ENCODE peak calls at places on chromosomes 1 and 21, in ten cellular contexts. K is esophagus squamous epithelium; H is CD4-positive, alpha-beta memory T cell; G is fibroblast of lung; C is left ventricle myocardium inferior; D is lung; B is GM23338; T is A549; R is PC-3; O is left lung. S is an unnamed sample.
A peak's percentile ranks its signal among the peaks of the same experiment; 100 is the strongest.

GRCh38 chr1:111948209-111949131 is 41.0 kb downstream of the KCND3 start:
- DNase-seq in K (no peak), H (no peak), G (peak; percentile 34), C (peak; percentile 67), D (no peak), B (no peak), T (no peak), R (peak; percentile 46), O (peak; percentile 63), S (peak; percentile 67)

GRCh38 chr1:245986404-245987221 is 520.5 kb downstream of the SMYD3 start:
- DNase-seq in K (no peak), H (no peak), G (peak; percentile 89), C (no peak), D (no peak), B (no peak), T (peak; percentile 9), R (peak; percentile 78), O (no peak), S (no peak)

GRCh38 chr1:19043579-19044443 is 87.3 kb upstream of the IFFO2 start:
- DNase-seq in K (no peak), H (no peak), G (no peak), C (no peak), D (no peak), B (no peak), T (no peak), R (no peak), O (peak; percentile 19), S (no peak)

GRCh38 chr1:50418600-50419109 is 4.6 kb downstream of the DMRTA2 start:
- DNase-seq in K (no peak), H (no peak), G (no peak), C (no peak), D (no peak), B (peak; percentile 67), T (no peak), R (no peak), O (no peak), S (peak; percentile 22)

GRCh38 chr1:5879421-5879820 is 112.8 kb downstream of the NPHP4 start:
- DNase-seq in K (no peak), H (no peak), G (no peak), C (no peak), D (no peak), B (no peak), T (no peak), R (no peak), O (no peak), S (no peak)

GRCh38 chr1:56797079-56797685 is 22.0 kb downstream of the FYB2 start:
- DNase-seq in K (no peak), H (no peak), G (no peak), C (peak; percentile 42), D (no peak), B (no peak), T (no peak), R (peak; percentile 19), O (no peak), S (no peak)

GRCh38 chr1:115838805-115839705 is 1.9 kb downstream of the NHLH2 start:
- DNase-seq in K (no peak), H (no peak), G (peak; percentile 14), C (no peak), D (no peak), B (peak; percentile 85), T (no peak), R (no peak), O (no peak), S (peak; percentile 21)

GRCh38 chr1:153776352-153776751 is 1.1 kb downstream of the SLC27A3 start:
- DNase-seq in K (no peak), H (no peak), G (no peak), C (no peak), D (no peak), B (no peak), T (no peak), R (no peak), O (no peak), S (peak; percentile 32)

GRCh38 chr1:30814292-30814691 is 56.7 kb upstream of the LAPTM5 start:
- DNase-seq in K (no peak), H (no peak), G (no peak), C (no peak), D (no peak), B (no peak), T (no peak), R (no peak), O (no peak), S (no peak)

GRCh38 chr1:30810416-30811105 is 53.0 kb upstream of the LAPTM5 start:
- DNase-seq in K (no peak), H (no peak), G (no peak), C (no peak), D (no peak), B (no peak), T (no peak), R (no peak), O (no peak), S (no peak)

GRCh38 chr1:30809514-30810263 is 52.1 kb upstream of the LAPTM5 start:
- DNase-seq in K (no peak), H (no peak), G (peak; percentile 87), C (no peak), D (no peak), B (no peak), T (no peak), R (peak; percentile 56), O (no peak), S (no peak)

GRCh38 chr1:30811187-30811586 is 53.6 kb upstream of the LAPTM5 start:
- DNase-seq in K (no peak), H (no peak), G (no peak), C (no peak), D (no peak), B (no peak), T (no peak), R (no peak), O (no peak), S (no peak)

GRCh38 chr1:30812093-30812492 is 54.5 kb upstream of the LAPTM5 start:
- DNase-seq in K (no peak), H (no peak), G (no peak), C (no peak), D (no peak), B (no peak), T (no peak), R (no peak), O (no peak), S (no peak)
- H3K4me1 ChIP-seq in K (peaks cover 17% of the 10 kb centered on the region), H (no peaks in the 10 kb centered on the region), G (peaks cover 38% of the 10 kb centered on the region), C (peaks cover 50% of the 10 kb centered on the region), D (peaks cover 3% of the 10 kb centered on the region), B (peaks cover 31% of the 10 kb centered on the region), T (peaks cover 16% of the 10 kb centered on the region), R (peaks cover 24% of the 10 kb centered on the region), O (peaks cover 5% of the 10 kb centered on the region), S (peaks cover 27% of the 10 kb centered on the region)

DNA sequence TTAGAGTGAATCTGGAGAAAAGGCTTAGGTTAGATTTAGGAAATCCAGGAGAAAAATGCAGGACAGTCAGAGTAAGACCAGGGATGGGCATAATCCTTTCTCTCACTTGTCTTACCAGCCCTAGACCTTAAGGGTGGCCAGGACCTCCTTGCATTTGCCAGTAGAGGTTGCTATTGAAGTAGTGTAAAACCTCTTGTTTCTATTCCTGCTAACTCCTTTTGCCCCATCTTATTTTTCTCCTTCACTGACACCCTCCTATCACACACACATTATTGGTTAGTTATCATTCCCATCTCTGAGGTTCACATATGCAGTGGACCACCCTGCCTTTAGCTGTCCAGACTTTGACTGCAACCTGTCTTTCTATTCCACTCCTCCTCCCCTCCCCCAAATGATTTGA is 75.0 kb upstream of the MACF1 start:
- DNase-seq in K (no peak), H (no peak), G (peak; percentile 50), C (no peak), D (no peak), B (peak; percentile 57), T (no peak), R (peak; percentile 25), O (no peak), S (no peak)
- H3K4me1 ChIP-seq in K (peaks cover 81% of the 10 kb centered on the region), H (no peaks in the 10 kb centered on the region), G (peaks cover 22% of the 10 kb centered on the region), C (peaks cover 83% of the 10 kb centered on the region), D (peaks cover 33% of the 10 kb centered on the region), B (peaks cover 57% of the 10 kb centered on the region), T (peaks cover 64% of the 10 kb centered on the region), R (peaks cover 62% of the 10 kb centered on the region), O (peaks cover 44% of the 10 kb centered on the region), S (peaks cover 89% of the 10 kb centered on the region)

DNA sequence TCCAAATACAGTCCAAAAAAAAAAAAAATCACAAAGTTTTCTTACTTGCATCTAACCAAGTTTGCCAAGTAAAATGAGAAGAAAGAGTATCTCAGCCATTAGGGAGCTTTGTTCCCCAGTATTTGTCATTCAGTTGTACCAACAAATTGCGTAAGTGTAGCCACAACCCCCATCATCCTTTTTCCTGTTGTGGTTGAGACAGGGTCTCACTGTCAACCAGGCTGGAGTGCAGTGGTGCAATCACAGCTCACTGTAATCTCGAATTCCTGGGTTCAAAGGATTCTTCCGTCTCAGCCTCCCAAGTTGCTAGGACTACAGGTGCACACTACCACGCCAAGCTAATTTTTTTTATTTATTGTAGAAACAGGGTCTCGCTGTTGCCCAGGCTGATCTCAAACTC is 9.5 kb downstream of the STX6 start:
- DNase-seq in K (no peak), H (peak; percentile 62), G (no peak), C (no peak), D (no peak), B (no peak), T (no peak), R (no peak), O (peak; percentile 45), S (no peak)
- H3K4me1 ChIP-seq in K (peaks cover 30% of the 10 kb centered on the region), H (peaks cover 58% of the 10 kb centered on the region), G (peaks cover 5% of the 10 kb centered on the region), C (peaks cover 31% of the 10 kb centered on the region), D (peaks cover 15% of the 10 kb centered on the region), B (peaks cover 27% of the 10 kb centered on the region), T (peaks cover 11% of the 10 kb centered on the region), R (no peaks in the 10 kb centered on the region), O (peaks cover 32% of the 10 kb centered on the region), S (peaks cover 44% of the 10 kb centered on the region)

GRCh38 chr21:44918581-44919033 is 2.1 kb downstream of the ITGB2 start:
- DNase-seq in K (no peak), H (no peak), G (no peak), C (no peak), D (no peak), B (peak; percentile 90), T (no peak), R (no peak), O (no peak), S (no peak)

GRCh38 chr21:44917446-44918106 is 3.1 kb downstream of the ITGB2 start:
- DNase-seq in K (no peak), H (no peak), G (no peak), C (peak; percentile 12), D (no peak), B (no peak), T (no peak), R (no peak), O (no peak), S (no peak)

GRCh38 chr21:44919111-44919912 is 1.4 kb downstream of the ITGB2 start:
- DNase-seq in K (no peak), H (no peak), G (no peak), C (peak; percentile 22), D (no peak), B (no peak), T (no peak), R (no peak), O (peak; percentile 76), S (no peak)

GRCh38 chr21:44916965-44917364 is 3.7 kb downstream of the ITGB2 start:
- DNase-seq in K (no peak), H (peak; percentile 42), G (peak; percentile 43), C (no peak), D (no peak), B (no peak), T (no peak), R (peak; percentile 94), O (no peak), S (no peak)

DNA sequence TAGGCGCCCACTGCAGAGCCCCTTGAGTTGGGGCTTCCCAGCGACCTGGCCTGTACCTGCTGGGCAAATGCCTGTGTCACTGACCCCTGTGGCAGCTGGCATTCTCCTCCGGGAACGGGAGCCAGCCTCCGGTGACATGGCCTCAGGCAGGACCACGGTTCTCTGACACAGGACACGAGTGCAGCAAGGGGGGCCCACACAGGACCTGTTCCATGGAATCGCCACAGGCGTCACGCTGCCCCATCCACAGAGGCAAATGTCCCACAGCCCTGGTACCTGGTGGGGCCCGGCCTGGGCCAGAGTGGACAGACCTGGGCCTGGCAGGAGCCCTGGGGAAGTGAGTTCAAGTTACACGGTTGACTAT is 2.6 kb downstream of the ITGB2 start:
- DNase-seq in K (no peak), H (no peak), G (no peak), C (no peak), D (no peak), B (no peak), T (no peak), R (no peak), O (no peak), S (no peak)
- H3K4me1 ChIP-seq in K (peaks cover 14% of the 10 kb centered on the region), H (peaks cover 78% of the 10 kb centered on the region), G (no peaks in the 10 kb centered on the region), C (no peaks in the 10 kb centered on the region), D (no peaks in the 10 kb centered on the region), B (peaks cover 6% of the 10 kb centered on the region), T (peaks cover 27% of the 10 kb centered on the region), R (peaks cover 50% of the 10 kb centered on the region), O (no peaks in the 10 kb centered on the region), S (no peaks in the 10 kb centered on the region)

S was measured in thyroid gland.